ENCODE peak calls at places on chromosomes 2 and 18, in seven cellular contexts. I is transverse colon, P is stomach, X is neural crest cell, L is foreskin fibroblast, H is upper lobe of left lung, F is lower leg skin. S is an unnamed sample.

GRCh38 chr2:201779996-201780673 is 598 bp downstream of the ALS2 start:
- DNase-seq in L (no peak), X (no peak), P (no peak), F (no peak), I (no peak), H (no peak), S (no peak)

GRCh38 chr2:234335676-234336228 is 161.1 kb downstream of the ARL4C start:
- DNase-seq in H (peak), P (peak), L (peak), I (peak), F (peak), X (no peak), S (no peak)

GRCh38 chr2:113246606-113247005 is 32.1 kb downstream of the PAX8 start:
- DNase-seq in H (peak), I (no peak), L (no peak), F (no peak), P (no peak), X (no peak), S (no peak)

GRCh38 chr2:62443886-62444285 is 62.1 kb downstream of the TMEM17 start:
- DNase-seq in L (no peak), P (no peak), X (no peak), H (no peak), I (no peak), F (no peak), S (no peak)

GRCh38 chr2:3453196-3453845 is 66.0 kb downstream of the ADI1 start:
- DNase-seq in P (no peak), I (no peak), F (peak), L (no peak), H (no peak), X (no peak), S (no peak)

GRCh38 chr18:58451972-58452334 is 176.9 kb downstream of the ALPK2 start:
- DNase-seq in P (no peak), H (no peak), I (no peak), X (no peak), F (no peak), L (no peak), S (no peak)

GRCh38 chr2:40202798-40203400 is 249.0 kb downstream of the SLC8A1 start:
- DNase-seq in X (no peak), L (peak), I (no peak), F (no peak), H (no peak), P (no peak), S (no peak)

GRCh38 chr2:23241106-23241505 is 143.9 kb upstream of the KLHL29 start:
- DNase-seq in P (no peak), F (no peak), I (no peak), L (no peak), X (no peak), H (no peak), S (no peak)

GRCh38 chr2:85085563-85085962 is 47.6 kb upstream of the TCF7L1 start:
- DNase-seq in P (no peak), L (no peak), X (no peak), F (no peak), I (no peak), H (no peak), S (no peak)

GRCh38 chr2:16063955-16064633 is 123.7 kb downstream of the MYCN start:
- DNase-seq in I (no peak), X (no peak), P (no peak), H (no peak), F (no peak), L (no peak), S (no peak)

GRCh38 chr2:226652983-226653765 is 146.4 kb downstream of the IRS1 start:
- DNase-seq in F (no peak), H (no peak), P (no peak), I (no peak), X (no peak), L (no peak), S (no peak)

GRCh38 chr2:160207804-160208661 is 8.0 kb upstream of the ITGB6 start:
- DNase-seq in P (peak), I (peak), H (no peak), F (peak), L (peak), X (no peak), S (no peak)

GRCh38 chr2:206230060-206230890 is 44.2 kb upstream of the ZDBF2 start:
- DNase-seq in P (no peak), I (no peak), X (no peak), F (no peak), H (no peak), L (no peak), S (no peak)

GRCh38 chr2:201911372-201911771 is 105.0 kb downstream of the CDK15 start:
- DNase-seq in L (no peak), I (no peak), P (no peak), F (no peak), H (no peak), X (no peak), S (no peak)

GRCh38 chr2:170533156-170533555 is 182.0 kb upstream of the SP5 start:
- DNase-seq in P (no peak), H (no peak), F (no peak), L (no peak), X (no peak), I (no peak), S (no peak)

GRCh38 chr2:96498023-96498431 is 7.1 kb downstream of the NEURL3 start:
- DNase-seq in F (no peak), P (no peak), I (no peak), X (no peak), H (peak), L (no peak), S (no peak)
- TF ChIP-seq CTCF in F (no peak), P (no peak), I (no peak), X (no peak), H (no peak), L (no peak), S (no peak)

GRCh38 chr2:177543007-177543760 is 150.6 kb downstream of the AGPS start:
- DNase-seq in L (peak), X (no peak), F (no peak), I (no peak), H (no peak), P (no peak), S (no peak)

GRCh38 chr2:177547772-177548171 is 155.2 kb downstream of the AGPS start:
- DNase-seq in P (no peak), F (no peak), H (no peak), L (no peak), X (no peak), I (no peak), S (no peak)

GRCh38 chr2:177545981-177546600 is 153.5 kb downstream of the AGPS start:
- DNase-seq in X (no peak), H (no peak), L (no peak), I (no peak), P (no peak), F (no peak), S (no peak)

GRCh38 chr2:177547122-177547521 is 154.5 kb downstream of the AGPS start:
- DNase-seq in H (no peak), F (no peak), L (no peak), I (no peak), P (no peak), X (no peak), S (no peak)

GRCh38 chr2:177545143-177545542 is 152.6 kb downstream of the AGPS start:
- DNase-seq in L (no peak), H (no peak), F (no peak), X (no peak), I (no peak), P (no peak), S (no peak)
- TF ChIP-seq CTCF in L (no peak), H (no peak), F (no peak), X (no peak), I (no peak), P (no peak), S (no peak)

DNA sequence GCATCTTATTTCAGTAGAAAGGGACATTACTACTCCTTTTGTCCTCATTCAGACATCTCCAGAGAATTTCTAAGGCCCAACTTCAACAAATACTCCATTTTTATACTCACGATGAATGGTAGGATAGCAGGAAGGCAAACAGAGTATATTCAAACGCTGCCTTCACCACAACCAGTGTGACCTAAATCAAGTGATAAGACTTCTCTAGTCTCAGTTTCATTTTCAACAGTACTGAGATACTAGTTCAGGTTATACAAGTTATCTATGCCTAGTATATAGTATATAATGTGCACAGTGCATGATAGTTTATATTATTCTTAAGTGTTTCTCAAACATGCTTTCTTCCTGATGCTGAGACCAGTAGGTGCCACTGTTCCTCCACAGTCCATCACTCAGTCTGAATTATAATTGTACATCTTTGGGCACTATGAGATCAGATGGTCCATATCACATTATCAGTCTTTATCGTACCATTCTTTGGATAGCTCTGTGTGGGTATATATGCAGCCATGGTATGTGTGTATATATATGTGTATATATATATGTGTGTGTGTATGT is 66.3 kb upstream of the RPE start:
- DNase-seq in H (no peak), X (no peak), L (no peak), F (no peak), I (no peak), P (no peak), S (no peak)
- TF ChIP-seq CTCF in H (no peak), X (peak), L (peak), F (no peak), I (no peak), P (no peak), S (no peak)

GRCh38 chr2:118697771-118698170 is 149.7 kb downstream of the EN1 start:
- DNase-seq in F (no peak), H (no peak), P (no peak), I (no peak), X (no peak), L (no peak), S (no peak)
- TF ChIP-seq CTCF in F (no peak), H (no peak), P (no peak), I (no peak), X (no peak), L (no peak), S (no peak)

DNA sequence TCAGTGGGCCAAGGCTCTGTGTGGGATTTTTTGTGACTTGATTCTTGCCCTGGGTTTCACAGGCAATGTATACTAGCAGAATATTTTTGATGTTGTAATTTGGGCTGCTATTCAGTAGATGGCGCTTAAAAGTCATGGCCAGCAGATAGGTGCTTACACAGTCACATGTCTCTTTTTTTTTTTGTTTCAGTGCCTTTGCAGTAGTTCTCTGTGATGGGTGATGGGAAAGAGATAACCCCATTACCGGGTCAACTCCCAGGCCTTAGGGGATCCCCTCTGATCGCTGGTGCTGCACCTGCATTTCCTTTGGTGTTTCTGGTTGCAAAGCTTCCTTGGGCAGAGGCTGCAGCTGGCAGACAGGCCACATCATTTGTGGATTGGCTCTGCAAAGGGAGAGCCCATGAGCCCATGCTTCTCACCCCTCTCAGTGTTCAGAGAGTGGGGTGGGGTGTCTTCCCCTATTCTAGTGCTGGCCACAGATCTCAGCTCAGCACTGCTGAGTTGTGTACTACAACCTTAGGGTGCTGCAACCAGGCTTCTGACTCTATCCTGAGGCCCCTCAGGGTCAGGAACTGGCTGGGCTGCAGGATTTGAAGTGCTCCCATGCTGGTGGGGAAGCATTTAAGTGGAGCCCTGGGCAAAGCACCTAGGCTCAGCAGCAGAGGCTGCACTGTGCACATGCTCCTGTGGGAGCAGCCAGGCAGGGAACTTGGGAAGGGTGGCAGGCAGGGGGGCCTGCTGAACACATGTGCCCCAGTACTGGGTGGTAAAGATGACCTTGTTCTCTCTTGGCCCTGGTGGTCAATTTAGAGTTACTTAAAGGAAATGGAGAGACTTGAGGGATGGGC is 219.8 kb upstream of the SPHKAP start:
- DNase-seq in H (no peak), I (no peak), L (peak), P (no peak), X (no peak), F (no peak), S (no peak)
- TF ChIP-seq CTCF in H (no peak), I (no peak), L (no peak), P (no peak), X (no peak), F (no peak), S (no peak)

DNA sequence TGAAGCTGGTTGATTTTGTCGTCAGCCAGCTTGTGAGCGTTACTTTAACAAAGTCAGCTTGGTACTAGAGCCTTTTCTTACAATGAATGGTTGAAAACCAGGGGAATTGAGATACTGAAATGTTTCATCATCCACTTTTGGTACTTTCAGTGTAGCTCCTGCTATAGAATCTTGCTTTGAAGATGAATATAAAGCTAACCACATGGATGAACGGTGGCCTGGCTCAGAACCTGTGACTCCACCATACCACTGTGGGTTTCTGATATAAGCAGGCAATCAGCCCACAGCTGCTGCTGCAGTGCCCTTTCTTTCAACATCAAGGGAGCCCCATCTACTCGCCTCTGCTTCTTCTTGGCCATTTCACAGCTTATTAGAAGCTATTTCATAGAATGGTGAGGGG is 53.2 kb upstream of the GPR45 start:
- DNase-seq in L (no peak), F (no peak), I (no peak), H (no peak), P (no peak), X (no peak), S (no peak)
- TF ChIP-seq CTCF in L (no peak), F (no peak), I (no peak), H (no peak), P (no peak), X (no peak), S (no peak)